ENCODE peak calls at places on chromosomes 2 and 18, in six cellular contexts. One of them, this sample, is unnamed.

GRCh38 chr2:21916934-21917522 is 793.3 kb downstream of the TDRD15 start:
- DNase-seq in RWPE2: no peak
- DNase-seq in GM13977: no peak
- DNase-seq in right atrium auricular region: no peak
- DNase-seq in sigmoid colon: no peak
- DNase-seq in body of pancreas: no peak
- DNase-seq in this sample: no peak

GRCh38 chr18:37450434-37451133 is 115.0 kb downstream of the CELF4 start:
- DNase-seq in sigmoid colon: peak
- DNase-seq in body of pancreas: no peak
- DNase-seq in right atrium auricular region: no peak
- DNase-seq in RWPE2: no peak
- DNase-seq in GM13977: no peak
- DNase-seq in this sample: no peak

GRCh38 chr2:121038431-121038830 is 246.6 kb downstream of the TFCP2L1 start:
- DNase-seq in right atrium auricular region: no peak
- DNase-seq in body of pancreas: no peak
- DNase-seq in sigmoid colon: no peak
- DNase-seq in GM13977: no peak
- DNase-seq in RWPE2: no peak
- DNase-seq in this sample: no peak

GRCh38 chr2:12932192-12932591 is 215.5 kb downstream of the TRIB2 start:
- DNase-seq in sigmoid colon: no peak
- DNase-seq in body of pancreas: no peak
- DNase-seq in GM13977: no peak
- DNase-seq in right atrium auricular region: no peak
- DNase-seq in RWPE2: no peak
- DNase-seq in this sample: no peak

GRCh38 chr2:112073875-112074274 is 18.8 kb downstream of the TMEM87B start:
- DNase-seq in sigmoid colon: no peak
- DNase-seq in right atrium auricular region: no peak
- DNase-seq in GM13977: no peak
- DNase-seq in RWPE2: no peak
- DNase-seq in body of pancreas: no peak
- DNase-seq in this sample: no peak

GRCh38 chr2:17636989-17637906 is 96.8 kb downstream of the VSNL1 start:
- DNase-seq in RWPE2: no peak
- DNase-seq in sigmoid colon: no peak
- DNase-seq in GM13977: no peak
- DNase-seq in body of pancreas: no peak
- DNase-seq in right atrium auricular region: no peak
- DNase-seq in this sample: no peak

GRCh38 chr18:36031903-36032302 is 35.5 kb downstream of the RPRD1A start:
- DNase-seq in RWPE2: no peak
- DNase-seq in sigmoid colon: no peak
- DNase-seq in right atrium auricular region: no peak
- DNase-seq in GM13977: no peak
- DNase-seq in body of pancreas: no peak
- DNase-seq in this sample: no peak

GRCh38 chr18:9808190-9808529 is 77.6 kb upstream of the TXNDC2 start:
- DNase-seq in RWPE2: no peak
- DNase-seq in body of pancreas: no peak
- DNase-seq in sigmoid colon: no peak
- DNase-seq in right atrium auricular region: no peak
- DNase-seq in GM13977: no peak
- DNase-seq in this sample: no peak

GRCh38 chr2:111634050-111634784 is 249.8 kb downstream of the ANAPC1 start:
- DNase-seq in sigmoid colon: no peak
- DNase-seq in body of pancreas: no peak
- DNase-seq in right atrium auricular region: no peak
- DNase-seq in GM13977: no peak
- DNase-seq in RWPE2: no peak
- DNase-seq in this sample: no peak

GRCh38 chr18:11937874-11938478 is 29.9 kb upstream of the MPPE1 start:
- DNase-seq in RWPE2: no peak
- DNase-seq in body of pancreas: peak
- DNase-seq in GM13977: peak
- DNase-seq in right atrium auricular region: peak
- DNase-seq in sigmoid colon: peak
- DNase-seq in this sample: no peak

GRCh38 chr18:48098538-48098937 is 168.1 kb upstream of the SMAD2 start:
- DNase-seq in body of pancreas: no peak
- DNase-seq in right atrium auricular region: no peak
- DNase-seq in sigmoid colon: no peak
- DNase-seq in RWPE2: peak
- DNase-seq in GM13977: no peak
- DNase-seq in this sample: no peak

GRCh38 chr2:157922815-157923214 is 46.7 kb upstream of the ACVR1 start:
- DNase-seq in GM13977: no peak
- DNase-seq in RWPE2: no peak
- DNase-seq in body of pancreas: no peak
- DNase-seq in sigmoid colon: no peak
- DNase-seq in right atrium auricular region: no peak
- DNase-seq in this sample: no peak

GRCh38 chr2:178404380-178404767 is 46.6 kb downstream of the PRKRA start:
- DNase-seq in sigmoid colon: no peak
- DNase-seq in body of pancreas: no peak
- DNase-seq in right atrium auricular region: no peak
- DNase-seq in GM13977: peak
- DNase-seq in RWPE2: no peak
- DNase-seq in this sample: no peak

DNA sequence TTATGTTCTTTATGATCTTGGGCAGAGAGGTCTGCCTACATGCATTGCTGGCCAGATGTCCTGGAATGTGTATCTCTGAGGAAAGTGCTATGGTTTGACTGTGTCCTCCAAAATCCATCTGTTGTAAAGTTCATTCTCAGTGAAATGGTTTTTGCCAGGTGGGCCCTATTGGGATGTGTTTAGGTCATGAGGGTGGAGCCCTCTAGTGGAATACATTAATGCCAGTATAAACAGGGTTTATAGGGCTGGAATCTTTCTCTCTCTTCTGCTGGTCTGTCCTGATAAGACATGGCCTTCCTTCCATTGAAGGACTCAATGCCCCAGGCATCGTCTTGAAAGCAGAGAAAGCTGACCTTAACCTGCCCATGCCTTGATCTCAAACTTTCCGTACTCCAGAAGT is 258.5 kb downstream of the RPIA start:
- DNase-seq in GM13977: no peak
- DNase-seq in sigmoid colon: no peak
- DNase-seq in RWPE2: no peak
- DNase-seq in right atrium auricular region: no peak
- DNase-seq in body of pancreas: no peak
- DNase-seq in this sample: no peak
- TF ChIP-seq CTCF in GM13977: no peak
- TF ChIP-seq CTCF in sigmoid colon: no peak
- TF ChIP-seq CTCF in RWPE2: peak
- TF ChIP-seq CTCF in right atrium auricular region: peak
- TF ChIP-seq CTCF in body of pancreas: peak
- TF ChIP-seq CTCF in this sample: peak

GRCh38 chr18:46464926-46465655 is 191.9 kb downstream of the LOXHD1 start:
- DNase-seq in GM13977: no peak
- DNase-seq in body of pancreas: no peak
- DNase-seq in RWPE2: no peak
- DNase-seq in sigmoid colon: no peak
- DNase-seq in right atrium auricular region: no peak
- DNase-seq in this sample: no peak
- TF ChIP-seq CTCF in GM13977: no peak
- TF ChIP-seq CTCF in body of pancreas: no peak
- TF ChIP-seq CTCF in RWPE2: peak
- TF ChIP-seq CTCF in sigmoid colon: no peak
- TF ChIP-seq CTCF in right atrium auricular region: no peak
- TF ChIP-seq CTCF in this sample: peak

DNA sequence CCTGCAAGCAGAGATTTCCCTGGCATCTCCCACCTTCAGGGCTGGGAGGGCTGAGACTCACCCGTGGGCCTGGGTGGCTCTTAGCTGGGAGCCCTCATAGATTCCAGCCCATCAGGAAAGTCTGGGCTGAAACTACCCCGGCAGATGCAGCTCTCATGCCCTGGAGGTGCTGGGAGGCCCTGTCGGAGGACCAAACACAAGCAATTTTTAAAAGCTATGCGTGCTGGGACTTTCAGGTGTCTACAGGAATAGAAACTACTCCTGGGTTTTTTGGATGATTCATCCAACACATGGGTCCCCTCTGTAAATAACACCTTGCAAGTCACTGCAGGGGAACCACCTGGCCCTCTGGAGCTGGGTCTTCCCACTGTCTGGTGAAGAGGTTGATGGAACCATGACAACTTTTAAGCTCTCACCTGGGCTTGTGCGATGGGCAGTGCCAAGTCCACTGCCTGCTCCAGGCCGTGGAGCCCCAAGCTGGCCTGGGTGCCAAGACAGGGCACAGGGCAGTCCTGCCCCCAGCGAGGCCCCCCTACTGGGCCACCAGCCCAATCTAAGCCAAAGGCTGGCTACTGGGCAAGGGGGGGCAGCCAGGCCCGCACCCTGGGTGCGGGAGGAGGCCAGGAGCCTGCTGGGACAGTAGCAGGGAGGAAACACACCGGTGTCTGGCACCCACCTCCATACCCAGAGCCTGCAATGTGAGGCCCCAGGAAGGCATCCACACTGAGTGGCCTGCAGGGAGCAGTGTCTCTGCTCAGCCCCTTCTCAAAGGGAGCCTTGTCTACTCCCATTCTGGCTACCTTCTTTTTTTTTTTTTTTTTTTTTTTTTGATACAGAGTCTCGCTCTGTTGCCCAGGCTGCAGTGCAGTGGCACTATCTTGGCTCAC is 1.1 kb upstream of the GPR55 start:
- DNase-seq in RWPE2: no peak
- DNase-seq in right atrium auricular region: no peak
- DNase-seq in GM13977: peak
- DNase-seq in body of pancreas: no peak
- DNase-seq in sigmoid colon: peak
- DNase-seq in this sample: peak
- TF ChIP-seq CTCF in RWPE2: no peak
- TF ChIP-seq CTCF in right atrium auricular region: no peak
- TF ChIP-seq CTCF in GM13977: peak
- TF ChIP-seq CTCF in body of pancreas: no peak
- TF ChIP-seq CTCF in sigmoid colon: no peak
- TF ChIP-seq CTCF in this sample: peak

DNA sequence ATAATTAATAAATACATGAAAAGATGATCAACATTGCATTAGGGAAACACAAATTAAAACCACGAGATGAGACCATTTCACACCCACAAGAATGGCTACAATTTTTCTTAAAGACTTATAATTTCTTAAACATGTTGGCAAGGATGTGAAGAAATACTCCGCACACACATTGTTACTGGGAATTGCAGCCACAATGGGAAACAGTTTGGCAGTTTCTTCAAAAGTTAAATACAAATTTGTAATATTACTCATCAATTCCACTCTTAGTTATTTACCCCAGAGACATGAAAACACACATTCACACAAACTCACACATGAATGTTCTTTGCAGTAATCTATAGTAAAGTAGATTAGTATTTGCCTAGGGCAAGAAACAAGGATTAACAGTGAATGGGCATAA is 363.3 kb upstream of the SMIM21 start:
- DNase-seq in right atrium auricular region: no peak
- DNase-seq in GM13977: no peak
- DNase-seq in body of pancreas: no peak
- DNase-seq in RWPE2: no peak
- DNase-seq in sigmoid colon: no peak
- DNase-seq in this sample: no peak
- TF ChIP-seq CTCF in right atrium auricular region: no peak
- TF ChIP-seq CTCF in GM13977: no peak
- TF ChIP-seq CTCF in body of pancreas: no peak
- TF ChIP-seq CTCF in RWPE2: no peak
- TF ChIP-seq CTCF in sigmoid colon: no peak
- TF ChIP-seq CTCF in this sample: no peak

DNA sequence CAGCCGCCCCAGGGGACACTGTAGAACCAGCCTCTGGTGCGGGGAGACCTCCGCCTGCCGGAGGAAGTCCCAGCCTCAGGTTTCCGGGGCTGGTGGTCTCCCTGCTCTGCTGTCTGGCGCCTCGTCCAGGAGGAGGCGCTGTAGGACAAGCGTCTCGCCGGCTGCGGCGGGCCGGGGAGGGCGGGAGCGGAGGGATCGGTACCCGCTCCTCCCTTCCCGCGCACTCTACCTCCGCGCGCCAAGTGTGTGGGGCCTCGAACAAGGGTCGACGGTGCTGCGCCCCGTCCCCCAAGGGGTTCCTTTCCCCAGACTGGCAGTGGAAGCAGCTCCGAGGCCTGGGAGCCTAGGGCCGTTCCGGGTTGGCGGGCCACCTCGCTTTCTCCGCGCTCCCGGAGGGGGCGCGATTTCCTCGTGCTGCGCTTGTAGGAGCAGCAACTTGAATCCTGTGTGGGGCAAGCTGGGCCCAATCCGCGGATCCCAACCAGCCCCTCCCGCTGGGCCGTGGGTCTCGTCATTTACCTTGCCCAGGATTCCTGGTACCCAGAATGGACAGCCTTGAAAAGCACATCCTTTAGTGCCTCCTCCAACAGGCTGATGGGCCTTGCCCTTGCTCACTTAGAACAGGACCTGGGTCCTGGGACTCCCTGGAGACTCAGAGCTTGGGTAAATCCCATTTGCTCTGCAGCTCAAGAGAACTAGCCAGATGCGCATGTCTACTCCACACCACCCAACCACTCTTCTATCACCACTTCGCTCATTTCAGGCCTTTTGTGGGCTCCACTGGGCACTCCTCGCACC is 10.6 kb upstream of the HOXD4 start:
- DNase-seq in sigmoid colon: peak
- DNase-seq in body of pancreas: peak
- DNase-seq in RWPE2: peak
- DNase-seq in GM13977: peak
- DNase-seq in right atrium auricular region: peak
- DNase-seq in this sample: no peak
- TF ChIP-seq CTCF in sigmoid colon: peak
- TF ChIP-seq CTCF in body of pancreas: peak
- TF ChIP-seq CTCF in RWPE2: peak
- TF ChIP-seq CTCF in GM13977: peak
- TF ChIP-seq CTCF in right atrium auricular region: peak
- TF ChIP-seq CTCF in this sample: peak

DNA sequence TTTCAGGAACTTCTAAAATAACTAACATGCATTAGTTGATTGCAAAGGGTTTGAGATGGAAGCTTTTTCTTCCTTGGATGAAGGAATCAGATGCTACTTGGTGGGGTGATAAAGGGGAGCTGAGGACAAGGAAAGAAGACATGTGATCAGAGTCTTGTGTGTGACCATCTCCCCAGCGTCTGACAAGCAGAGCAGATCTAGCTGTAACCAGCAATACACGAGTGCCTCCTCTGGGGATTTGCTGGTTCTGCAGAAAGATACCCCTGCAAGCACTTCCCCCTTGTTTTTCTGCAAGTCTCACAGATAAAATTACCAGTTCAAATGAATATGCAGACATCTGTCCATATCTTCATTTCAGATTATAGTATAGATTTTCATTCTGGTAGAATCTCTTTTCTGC is 2.7 kb downstream of the CDH7 start:
- DNase-seq in GM13977: peak
- DNase-seq in body of pancreas: no peak
- DNase-seq in sigmoid colon: no peak
- DNase-seq in right atrium auricular region: no peak
- DNase-seq in RWPE2: no peak
- DNase-seq in this sample: no peak
- TF ChIP-seq CTCF in GM13977: peak
- TF ChIP-seq CTCF in body of pancreas: no peak
- TF ChIP-seq CTCF in sigmoid colon: no peak
- TF ChIP-seq CTCF in right atrium auricular region: peak
- TF ChIP-seq CTCF in RWPE2: peak
- TF ChIP-seq CTCF in this sample: peak

This sample was measured in chondrocyte.